ENCODE peak calls at places on chromosomes 6 and 20, in seven cellular contexts. S, F, W, M, I, T and L are unnamed samples.

GRCh38 chr6:2765896-2766766 is 938 bp downstream of the WRNIP1 start:
- DNase-seq in S (peak; percentile 91), F (peak; percentile 58), W (peak; percentile 83), M (no peak), I (peak; percentile 39), T (peak; percentile 56), L (peak; percentile 75)

GRCh38 chr6:99514089-99514488 is 1.1 kb downstream of the USP45 start:
- DNase-seq in S (no peak), F (peak; percentile 20), W (peak; percentile 22), M (peak; percentile 15), I (peak; percentile 19), T (peak; percentile 19), L (no peak)

GRCh38 chr20:47024461-47024937 is 129.9 kb downstream of the EYA2 start:
- DNase-seq in S (no peak), F (no peak), W (no peak), M (no peak), I (no peak), T (no peak), L (no peak)

GRCh38 chr20:4637081-4637797 is 84.5 kb upstream of the PRND start:
- DNase-seq in S (no peak), F (no peak), W (no peak), M (no peak), I (no peak), T (peak; percentile 28), L (peak; percentile 19)

GRCh38 chr6:158070513-158070912 is 88.8 kb downstream of the SYNJ2 start:
- DNase-seq in S (no peak), F (no peak), W (no peak), M (no peak), I (no peak), T (no peak), L (no peak)

GRCh38 chr20:1371235-1371782 is 21.5 kb downstream of the FKBP1A start:
- DNase-seq in S (no peak), F (no peak), W (no peak), M (no peak), I (peak; percentile 32), T (no peak), L (no peak)

GRCh38 chr6:17336425-17336824 is 55.3 kb downstream of the RBM24 start:
- DNase-seq in S (no peak), F (no peak), W (no peak), M (no peak), I (peak; percentile 97), T (no peak), L (peak; percentile 6)

GRCh38 chr20:63235399-63235983 is at the start of gene BIRC7:
- DNase-seq in S (no peak), F (no peak), W (no peak), M (no peak), I (no peak), T (no peak), L (no peak)

GRCh38 chr6:71190809-71191208 is 97.8 kb upstream of the OGFRL1 start:
- DNase-seq in S (no peak), F (no peak), W (peak; percentile 10), M (no peak), I (peak; percentile 66), T (peak; percentile 65), L (peak; percentile 41)

GRCh38 chr6:167244991-167245390 is 46.1 kb upstream of the UNC93A start:
- DNase-seq in S (no peak), F (no peak), W (no peak), M (no peak), I (no peak), T (no peak), L (no peak)

GRCh38 chr6:110421749-110422443 is 6.5 kb upstream of the DDO start:
- DNase-seq in S (no peak), F (no peak), W (no peak), M (no peak), I (no peak), T (no peak), L (no peak)

GRCh38 chr6:126880926-126881325 is 237.5 kb upstream of the RSPO3 start:
- DNase-seq in S (no peak), F (no peak), W (no peak), M (no peak), I (no peak), T (no peak), L (no peak)

GRCh38 chr6:44253307-44254101 is 3.8 kb downstream of the SLC35B2 start:
- DNase-seq in S (peak; percentile 25), F (peak; percentile 77), W (no peak), M (peak; percentile 21), I (no peak), T (peak; percentile 50), L (peak; percentile 65)

GRCh38 chr6:154343473-154344308 is 12.9 kb downstream of the IPCEF1 start:
- DNase-seq in S (no peak), F (peak; percentile 74), W (no peak), M (peak; percentile 8), I (peak; percentile 28), T (peak; percentile 78), L (peak; percentile 46)

GRCh38 chr6:47112311-47112710 is 70.2 kb upstream of the ADGRF1 start:
- DNase-seq in S (no peak), F (no peak), W (no peak), M (no peak), I (peak; percentile 42), T (no peak), L (no peak)

GRCh38 chr6:136550330-136551071 is at the start of gene MAP7:
- DNase-seq in S (peak; percentile 94), F (peak; percentile 89), W (peak; percentile 88), M (no peak), I (no peak), T (peak; percentile 21), L (peak; percentile 96)

GRCh38 chr6:119671105-119671504 is 321.5 kb upstream of the MAN1A1 start:
- DNase-seq in S (no peak), F (no peak), W (no peak), M (no peak), I (no peak), T (no peak), L (no peak)

GRCh38 chr20:8018928-8019177 is 708 bp downstream of the TMX4 start:
- DNase-seq in S (no peak), F (no peak), W (no peak), M (no peak), I (peak; percentile 42), T (peak; percentile 49), L (no peak)

GRCh38 chr6:131792091-131792496 is 15.7 kb upstream of the ENPP1 start:
- DNase-seq in S (no peak), F (no peak), W (no peak), M (peak; percentile 56), I (peak; percentile 16), T (no peak), L (no peak)
- TF ChIP-seq CTCF in S (no peak), F (no peak), W (no peak), M (peak; percentile 55), I (no peak), T (no peak), L (no peak)

GRCh38 chr20:48374986-48375715 is 452.6 kb downstream of the PREX1 start:
- DNase-seq in S (no peak), F (no peak), W (no peak), M (no peak), I (no peak), T (no peak), L (no peak)

GRCh38 chr20:48377940-48378339 is 449.9 kb downstream of the PREX1 start:
- DNase-seq in S (no peak), F (no peak), W (no peak), M (no peak), I (no peak), T (no peak), L (no peak)

GRCh38 chr20:48375804-48376203 is 452.0 kb downstream of the PREX1 start:
- DNase-seq in S (no peak), F (no peak), W (no peak), M (no peak), I (no peak), T (no peak), L (no peak)

GRCh38 chr20:48371211-48371610 is 456.6 kb downstream of the PREX1 start:
- DNase-seq in S (no peak), F (no peak), W (no peak), M (no peak), I (no peak), T (no peak), L (no peak)

GRCh38 chr20:48373555-48373934 is 454.3 kb downstream of the PREX1 start:
- DNase-seq in S (no peak), F (no peak), W (no peak), M (no peak), I (no peak), T (no peak), L (no peak)
- H3K4me3 ChIP-seq in S (no peak overlapping the region), F (no peak overlapping the region), W (no peak overlapping the region), M (no peak overlapping the region), I (no peak overlapping the region), T (no peak overlapping the region), L (no peak overlapping the region)

GRCh38 chr6:85250586-85251216 is 199.2 kb upstream of the NT5E start:
- DNase-seq in S (no peak), F (no peak), W (no peak), M (peak; percentile 45), I (peak; percentile 7), T (peak; percentile 64), L (no peak)

GRCh38 chr6:85252085-85252484 is 197.8 kb upstream of the NT5E start:
- DNase-seq in S (no peak), F (no peak), W (no peak), M (no peak), I (no peak), T (no peak), L (no peak)

GRCh38 chr6:85255661-85256060 is 194.2 kb upstream of the NT5E start:
- DNase-seq in S (no peak), F (no peak), W (no peak), M (no peak), I (no peak), T (no peak), L (no peak)

DNA sequence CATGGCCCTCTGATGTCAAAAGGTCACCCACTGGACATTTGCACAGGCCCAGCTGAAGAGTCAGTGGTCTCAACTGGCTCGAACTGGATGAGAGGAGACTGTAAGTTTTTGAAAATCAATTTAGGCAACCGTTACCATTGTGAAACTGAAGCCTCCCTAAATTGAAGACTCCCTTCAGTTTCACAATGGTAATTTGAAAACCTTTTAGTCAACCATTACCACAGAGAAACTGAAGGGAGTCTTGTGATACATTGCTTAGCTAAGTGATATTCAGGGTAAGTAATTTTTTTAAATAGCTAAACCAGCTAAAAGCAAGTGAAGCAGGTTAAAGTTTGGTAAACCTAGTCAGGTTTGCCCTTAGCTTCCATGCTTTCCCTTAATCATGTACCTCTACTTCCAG is 197.3 kb upstream of the NT5E start:
- DNase-seq in S (no peak), F (no peak), W (no peak), M (no peak), I (no peak), T (no peak), L (no peak)
- H3K27me3 ChIP-seq in S (no peaks in the 10 kb centered on the region), F (no peaks in the 10 kb centered on the region), W (no peaks in the 10 kb centered on the region), M (no peaks in the 10 kb centered on the region), I (no peaks in the 10 kb centered on the region), T (no peaks in the 10 kb centered on the region), L (no peaks in the 10 kb centered on the region)

DNA sequence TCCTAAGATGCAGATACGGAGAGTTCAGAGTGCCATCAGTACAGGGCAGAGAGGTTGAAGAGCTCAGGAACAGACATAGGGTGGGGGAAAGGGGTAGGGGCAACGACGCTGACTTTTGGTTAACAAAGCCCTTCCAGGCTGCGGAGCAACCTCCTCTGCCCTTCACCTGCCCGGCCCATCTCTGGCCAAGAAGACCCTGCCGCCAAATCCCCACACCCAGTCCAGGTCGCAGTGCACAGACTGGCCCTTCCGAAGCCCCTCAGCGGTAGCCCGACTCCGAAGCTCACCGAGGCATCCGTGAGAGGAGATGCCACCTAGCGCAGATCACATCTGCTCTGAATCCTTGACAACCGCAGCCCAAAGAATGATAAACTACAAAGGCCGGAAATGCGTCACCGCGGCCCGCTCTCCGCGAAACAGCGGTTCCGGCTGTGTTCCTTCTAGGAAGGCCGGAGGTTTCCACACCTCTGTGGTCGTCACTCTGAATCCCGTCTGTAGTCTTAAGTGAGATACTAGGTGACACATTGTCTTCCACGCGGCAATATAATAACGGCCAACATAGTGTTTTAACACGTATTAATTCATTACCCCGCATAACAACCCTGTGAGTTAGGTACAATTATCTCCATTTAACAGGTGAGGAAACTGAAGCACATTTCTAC is at the start of gene ZSCAN23:
- DNase-seq in S (peak; percentile 81), F (peak; percentile 81), W (peak; percentile 83), M (peak; percentile 90), I (peak; percentile 90), T (peak; percentile 92), L (peak; percentile 88)
- TF ChIP-seq CTCF in S (no peak), F (no peak), W (no peak), M (peak; percentile 11), I (no peak), T (no peak), L (no peak)